ENCODE peak calls at places on chromosomes 4 and X, in five cellular contexts. J, M, R, F and O are unnamed samples.
A peak's percentile ranks its signal among the peaks of the same experiment; 100 is the strongest.

GRCh38 chr4:182971702-182972101 is 54.5 kb upstream of the DCTD start:
- DNase-seq in J (no peak), F (no peak), M (no peak), R (no peak), O (no peak)

GRCh38 chr4:2673157-2673556 is 83.0 kb downstream of the TNIP2 start:
- DNase-seq in F (no peak), R (no peak), M (no peak), J (no peak), O (no peak)

GRCh38 chr4:125781656-125782055 is 466.9 kb downstream of the FAT4 start:
- DNase-seq in M (no peak), R (no peak), F (no peak), J (no peak), O (no peak)

GRCh38 chrX:14032383-14032782 is 2.7 kb upstream of the GEMIN8 start:
- DNase-seq in M (no peak), F (no peak), J (peak; percentile 61), R (no peak), O (peak; percentile 32)

GRCh38 chr4:74734995-74735394 is 59.3 kb downstream of the BTC start:
- DNase-seq in F (no peak), R (no peak), J (no peak), M (no peak), O (no peak)

GRCh38 chrX:118847676-118848075 is 24.1 kb downstream of the ZCCHC12 start:
- DNase-seq in J (no peak), M (no peak), R (no peak), F (peak; percentile 16), O (peak; percentile 45)

GRCh38 chrX:11412715-11413623 is 119.8 kb downstream of the AMELX start:
- DNase-seq in F (no peak), J (no peak), M (peak; percentile 72), R (no peak), O (no peak)

GRCh38 chr4:100268807-100269206 is 78.5 kb upstream of the DDIT4L start:
- DNase-seq in R (no peak), F (no peak), M (no peak), J (no peak), O (no peak)

GRCh38 chr4:36332782-36333131 is 51.3 kb downstream of the DTHD1 start:
- DNase-seq in F (no peak), J (no peak), M (no peak), R (no peak), O (peak; percentile 40)

GRCh38 chrX:13432376-13432775 is 112.5 kb upstream of the ATXN3L start:
- DNase-seq in R (no peak), M (peak; percentile 66), J (no peak), F (peak; percentile 96), O (no peak)

GRCh38 chrX:149074429-149074828 is 430.7 kb downstream of the IDS start:
- DNase-seq in R (peak; percentile 88), F (no peak), M (no peak), J (no peak), O (peak; percentile 8)

GRCh38 chr4:150327262-150327780 is 249.1 kb downstream of the DCLK2 start:
- DNase-seq in J (no peak), M (no peak), F (no peak), R (no peak), O (no peak)

GRCh38 chr4:188657365-188657764 is 518.1 kb downstream of the TRIML1 start:
- DNase-seq in F (no peak), M (no peak), J (no peak), R (no peak), O (no peak)

GRCh38 chrX:96987228-96987627 is 103.5 kb downstream of the RPA4 start:
- DNase-seq in J (no peak), F (no peak), R (no peak), M (no peak), O (no peak)

GRCh38 chrX:133369065-133369464 is 46.2 kb downstream of the GPC4 start:
- DNase-seq in F (no peak), R (no peak), J (no peak), M (no peak), O (no peak)

GRCh38 chr4:132809298-132810032 is 339.6 kb upstream of the PCDH10 start:
- DNase-seq in R (no peak), M (no peak), J (peak; percentile 16), F (no peak), O (no peak)

GRCh38 chr4:40301592-40301991 is 33.5 kb upstream of the CHRNA9 start:
- DNase-seq in J (no peak), R (peak; percentile 34), M (peak; percentile 16), F (no peak), O (peak; percentile 57)

GRCh38 chr4:15075875-15076274 is 73.6 kb downstream of the CPEB2 start:
- DNase-seq in J (no peak), F (no peak), M (no peak), R (no peak), O (no peak)

GRCh38 chrX:153549231-153549630 is 31.8 kb downstream of the ATP2B3 start:
- DNase-seq in F (no peak), J (no peak), M (no peak), R (no peak), O (no peak)

GRCh38 chr4:139476363-139476762 is 22.4 kb downstream of the RAB33B start:
- DNase-seq in J (no peak), R (no peak), M (no peak), F (no peak), O (no peak)

GRCh38 chrX:107982356-107982755 is at the start of gene TEX13B:
- DNase-seq in M (no peak), F (no peak), R (no peak), J (no peak), O (no peak)

GRCh38 chr4:145523117-145523516 is 41.5 kb downstream of the SMAD1 start:
- DNase-seq in R (no peak), J (no peak), M (no peak), F (no peak), O (no peak)

GRCh38 chr4:88138561-88138960 is 19.9 kb downstream of the ABCG2 start:
- DNase-seq in R (no peak), J (no peak), F (peak; percentile 74), M (no peak), O (no peak)

GRCh38 chrX:3697701-3698279 is 15.7 kb downstream of the PRKX start:
- DNase-seq in R (no peak), M (peak; percentile 81), J (peak; percentile 9), F (no peak), O (no peak)

GRCh38 chr4:108031427-108032083 is 41.9 kb downstream of the HADH start:
- DNase-seq in J (no peak), M (no peak), F (no peak), R (no peak), O (no peak)

GRCh38 chrX:56385336-56385735 is 153.2 kb downstream of the KLF8 start:
- DNase-seq in J (no peak), M (no peak), R (no peak), F (no peak), O (no peak)

GRCh38 chrX:634306-634958 is 3.8 kb downstream of the SHOX start:
- DNase-seq in M (no peak), R (no peak), F (no peak), J (no peak), O (no peak)

GRCh38 chr4:15495621-15496020 is 25.9 kb downstream of the CC2D2A start:
- DNase-seq in J (no peak), F (no peak), R (no peak), M (no peak), O (no peak)

GRCh38 chr4:20954541-20954940 is 254.3 kb downstream of the PACRGL start:
- DNase-seq in R (no peak), M (no peak), F (no peak), J (no peak), O (no peak)

GRCh38 chrX:56554870-56555269 is 8.6 kb upstream of the UBQLN2 start:
- DNase-seq in M (no peak), F (no peak), R (no peak), J (no peak), O (no peak)

GRCh38 chr4:2811830-2812599 is 19.1 kb downstream of the SH3BP2 start:
- DNase-seq in J (peak; percentile 34), F (no peak), M (peak; percentile 85), R (peak; percentile 94), O (peak; percentile 78)

GRCh38 chrX:32530802-32531403 is 680.4 kb downstream of the DMD start:
- DNase-seq in M (no peak), F (no peak), R (no peak), J (peak; percentile 36), O (peak; percentile 3)

GRCh38 chrX:136752796-136753195 is 27.9 kb downstream of the ARHGEF6 start:
- DNase-seq in R (no peak), F (no peak), M (peak; percentile 64), J (no peak), O (no peak)

GRCh38 chrX:46819136-46819535 is 17.7 kb upstream of the RP2 start:
- DNase-seq in J (no peak), F (no peak), M (no peak), R (no peak), O (no peak)

GRCh38 chrX:110276778-110277177 is 41.1 kb downstream of the AMMECR1 start:
- DNase-seq in J (no peak), F (no peak), R (no peak), M (no peak), O (peak; percentile 19)
- TF ChIP-seq CTCF in J (no peak), F (no peak), R (no peak), M (no peak), O (no peak)

GRCh38 chr4:140607852-140608251 is 39.1 kb upstream of the UCP1 start:
- DNase-seq in F (no peak), M (no peak), J (no peak), R (no peak), O (no peak)
- TF ChIP-seq CTCF in F (no peak), M (no peak), J (no peak), R (no peak), O (no peak)

GRCh38 chrX:69010339-69010738 is 154.9 kb downstream of the PJA1 start:
- DNase-seq in M (no peak), F (no peak), J (no peak), R (peak; percentile 40), O (no peak)
- TF ChIP-seq CTCF in M (no peak), F (no peak), J (no peak), R (no peak), O (no peak)

DNA sequence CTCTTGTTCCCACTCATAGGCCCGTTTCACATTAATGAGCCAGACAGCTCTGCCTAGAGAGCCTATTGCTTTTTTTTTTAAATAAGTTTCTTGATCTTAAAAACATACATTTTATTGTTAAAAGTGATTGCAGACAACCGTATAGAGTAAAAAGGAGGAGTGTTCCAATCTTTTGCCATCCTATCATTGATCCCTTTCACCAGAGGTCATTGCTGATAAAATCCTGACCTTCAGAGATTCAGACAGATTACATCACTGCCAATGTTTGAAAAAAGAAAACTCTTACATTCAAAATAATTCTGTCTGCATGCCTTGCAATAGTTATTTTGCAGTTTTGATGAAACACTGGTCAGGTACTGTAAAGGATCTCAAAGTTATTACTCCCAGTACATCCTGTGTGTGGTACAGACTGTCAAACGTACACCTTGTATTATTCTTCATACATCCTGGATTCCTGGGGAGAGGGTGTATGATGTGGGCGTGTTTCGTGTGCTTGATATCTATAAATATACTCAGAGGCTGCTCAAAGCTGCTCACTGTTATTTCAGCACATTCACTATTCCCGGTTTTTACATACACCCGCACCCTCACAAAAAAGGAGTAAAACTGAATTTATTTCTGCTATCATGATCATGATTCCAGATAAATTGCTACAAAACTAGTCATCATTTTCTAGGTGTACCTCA is 15.4 kb upstream of the KLHL2 start:
- DNase-seq in M (no peak), R (no peak), J (no peak), F (no peak), O (no peak)
- TF ChIP-seq CTCF in M (no peak), R (no peak), J (no peak), F (no peak), O (no peak)

GRCh38 chrX:9682456-9682855 is 83.2 kb downstream of the GPR143 start:
- DNase-seq in F (no peak), M (no peak), J (no peak), R (no peak), O (no peak)
- TF ChIP-seq CTCF in F (no peak), M (peak; percentile 7), J (peak; percentile 29), R (no peak), O (no peak)